ENCODE peak calls at places on chromosomes 12 and 14, in four cellular contexts. One of them, this sample, is unnamed.

GRCh38 chr12:112858776-112859175 is 48.0 kb upstream of the OAS1 start:
- DNase-seq in GM12864: no peak
- DNase-seq in HL-60: no peak
- DNase-seq in coronary artery: peak
- DNase-seq in this sample: no peak

GRCh38 chr12:92136883-92137582 is 8.6 kb downstream of the BTG1 start:
- DNase-seq in GM12864: no peak
- DNase-seq in HL-60: no peak
- DNase-seq in coronary artery: no peak
- DNase-seq in this sample: peak

GRCh38 chr14:75223664-75224154 is 47.3 kb upstream of the TMED10 start:
- DNase-seq in GM12864: no peak
- DNase-seq in HL-60: peak
- DNase-seq in coronary artery: no peak
- DNase-seq in this sample: peak

GRCh38 chr14:51776102-51776894 is 84.1 kb upstream of the GNG2 start:
- DNase-seq in GM12864: peak
- DNase-seq in HL-60: peak
- DNase-seq in coronary artery: no peak
- DNase-seq in this sample: peak

GRCh38 chr12:82057770-82058169 is 298.6 kb upstream of the PPFIA2 start:
- DNase-seq in GM12864: no peak
- DNase-seq in HL-60: no peak
- DNase-seq in coronary artery: no peak
- DNase-seq in this sample: peak

GRCh38 chr12:103632554-103633216 is 45.6 kb downstream of the STAB2 start:
- DNase-seq in GM12864: peak
- DNase-seq in HL-60: peak
- DNase-seq in coronary artery: no peak
- DNase-seq in this sample: peak

GRCh38 chr12:79887912-79888311 is 47.0 kb downstream of the PPP1R12A start:
- DNase-seq in GM12864: no peak
- DNase-seq in HL-60: no peak
- DNase-seq in coronary artery: no peak
- DNase-seq in this sample: no peak

GRCh38 chr14:86217523-86217922 is 687.6 kb downstream of the FLRT2 start:
- DNase-seq in GM12864: no peak
- DNase-seq in HL-60: no peak
- DNase-seq in coronary artery: no peak
- DNase-seq in this sample: no peak

GRCh38 chr14:33254876-33255275 is 316.2 kb downstream of the NPAS3 start:
- DNase-seq in GM12864: no peak
- DNase-seq in HL-60: no peak
- DNase-seq in coronary artery: no peak
- DNase-seq in this sample: no peak

GRCh38 chr12:8953773-8954402 is 4.4 kb upstream of the M6PR start:
- DNase-seq in GM12864: no peak
- DNase-seq in HL-60: no peak
- DNase-seq in coronary artery: no peak
- DNase-seq in this sample: no peak

GRCh38 chr12:8145754-8146415 is 10.9 kb upstream of the ZNF705A start:
- DNase-seq in GM12864: no peak
- DNase-seq in HL-60: no peak
- DNase-seq in coronary artery: peak
- DNase-seq in this sample: peak

GRCh38 chr12:6858796-6859195 is 6.8 kb downstream of the USP5 start:
- DNase-seq in GM12864: no peak
- DNase-seq in HL-60: no peak
- DNase-seq in coronary artery: no peak
- DNase-seq in this sample: no peak

GRCh38 chr12:9607816-9608215 is at the start of gene KLRB1:
- DNase-seq in GM12864: no peak
- DNase-seq in HL-60: no peak
- DNase-seq in coronary artery: no peak
- DNase-seq in this sample: no peak

GRCh38 chr14:88005050-88005481 is at the start of gene GPR65:
- DNase-seq in GM12864: peak
- DNase-seq in HL-60: peak
- DNase-seq in coronary artery: no peak
- DNase-seq in this sample: peak

GRCh38 chr12:113010701-113011100 is 32.4 kb downstream of the OAS2 start:
- DNase-seq in GM12864: no peak
- DNase-seq in HL-60: no peak
- DNase-seq in coronary artery: no peak
- DNase-seq in this sample: no peak

GRCh38 chr14:106174206-106174605 is 647.8 kb downstream of the TMEM121 start:
- DNase-seq in GM12864: no peak
- DNase-seq in HL-60: no peak
- DNase-seq in coronary artery: no peak
- DNase-seq in this sample: no peak

GRCh38 chr12:108582981-108583770 is 14.7 kb downstream of the TMEM119 start:
- DNase-seq in GM12864: no peak
- DNase-seq in HL-60: no peak
- DNase-seq in coronary artery: no peak
- DNase-seq in this sample: no peak

GRCh38 chr14:77638738-77639137 is 22.3 kb upstream of the SPTLC2 start:
- DNase-seq in GM12864: no peak
- DNase-seq in HL-60: no peak
- DNase-seq in coronary artery: no peak
- DNase-seq in this sample: peak

GRCh38 chr12:84912191-84913142 is at the start of gene SLC6A15:
- DNase-seq in GM12864: no peak
- DNase-seq in HL-60: no peak
- DNase-seq in coronary artery: no peak
- DNase-seq in this sample: peak

GRCh38 chr14:22479781-22480464 is 109.1 kb downstream of the DAD1 start:
- DNase-seq in GM12864: no peak
- DNase-seq in HL-60: no peak
- DNase-seq in coronary artery: no peak
- DNase-seq in this sample: peak

GRCh38 chr12:100706029-100706428 is 88.5 kb upstream of the ANO4 start:
- DNase-seq in GM12864: no peak
- DNase-seq in HL-60: no peak
- DNase-seq in coronary artery: no peak
- DNase-seq in this sample: peak

GRCh38 chr12:93990832-93991748 is 157.3 kb upstream of the PLXNC1 start:
- DNase-seq in GM12864: no peak
- DNase-seq in HL-60: no peak
- DNase-seq in coronary artery: no peak
- DNase-seq in this sample: peak

GRCh38 chr12:103571286-103571685 is 15.8 kb upstream of the STAB2 start:
- DNase-seq in GM12864: no peak
- DNase-seq in HL-60: no peak
- DNase-seq in coronary artery: no peak
- DNase-seq in this sample: no peak

GRCh38 chr12:4478933-4479332 is 33.3 kb upstream of the FGF6 start:
- DNase-seq in GM12864: no peak
- DNase-seq in HL-60: no peak
- DNase-seq in coronary artery: no peak
- DNase-seq in this sample: no peak

GRCh38 chr14:20356422-20356821 is 13.0 kb downstream of the PARP2 start:
- DNase-seq in GM12864: no peak
- DNase-seq in HL-60: no peak
- DNase-seq in coronary artery: no peak
- DNase-seq in this sample: peak

GRCh38 chr12:32400114-32400672 is 835 bp downstream of the FGD4 start:
- DNase-seq in GM12864: no peak
- DNase-seq in HL-60: no peak
- DNase-seq in coronary artery: no peak
- DNase-seq in this sample: peak

GRCh38 chr12:43028826-43029225 is 439.3 kb upstream of the PRICKLE1 start:
- DNase-seq in GM12864: no peak
- DNase-seq in HL-60: no peak
- DNase-seq in coronary artery: no peak
- DNase-seq in this sample: peak

DNA sequence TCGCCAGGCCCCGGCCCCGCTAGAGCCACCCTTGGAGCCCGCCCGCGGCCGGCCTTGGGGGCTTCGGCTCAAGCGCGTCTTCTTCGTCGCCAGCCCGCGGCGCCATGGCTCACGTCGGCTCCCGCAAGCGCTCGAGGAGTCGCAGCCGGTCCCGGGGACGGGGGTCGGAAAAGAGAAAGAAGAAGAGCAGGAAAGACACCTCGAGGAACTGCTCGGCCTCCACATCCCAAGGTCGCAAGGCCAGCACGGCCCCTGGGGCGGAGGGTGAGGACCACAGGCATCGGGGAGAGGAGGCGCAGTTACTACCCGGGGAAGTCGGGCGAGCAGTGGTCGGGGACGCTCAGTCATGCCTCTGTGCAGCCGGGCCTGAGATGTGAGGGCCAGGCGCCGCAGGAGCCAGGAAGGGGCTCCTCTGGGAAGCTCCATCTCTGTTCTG is 573 bp downstream of the ARL6IP4 start:
- DNase-seq in GM12864: no peak
- DNase-seq in HL-60: no peak
- DNase-seq in coronary artery: no peak
- DNase-seq in this sample: peak
- H3K4me3 ChIP-seq in GM12864: peak
- H3K4me3 ChIP-seq in HL-60: peak
- H3K4me3 ChIP-seq in coronary artery: peak
- H3K4me3 ChIP-seq in this sample: peak

GRCh38 chr12:124433147-124433874 is 134.1 kb downstream of the NCOR2 start:
- DNase-seq in GM12864: no peak
- DNase-seq in HL-60: peak
- DNase-seq in coronary artery: no peak
- DNase-seq in this sample: no peak
- TF ChIP-seq CTCF in GM12864: no peak
- TF ChIP-seq CTCF in HL-60: no peak
- TF ChIP-seq CTCF in coronary artery: no peak
- TF ChIP-seq CTCF in this sample: no peak

DNA sequence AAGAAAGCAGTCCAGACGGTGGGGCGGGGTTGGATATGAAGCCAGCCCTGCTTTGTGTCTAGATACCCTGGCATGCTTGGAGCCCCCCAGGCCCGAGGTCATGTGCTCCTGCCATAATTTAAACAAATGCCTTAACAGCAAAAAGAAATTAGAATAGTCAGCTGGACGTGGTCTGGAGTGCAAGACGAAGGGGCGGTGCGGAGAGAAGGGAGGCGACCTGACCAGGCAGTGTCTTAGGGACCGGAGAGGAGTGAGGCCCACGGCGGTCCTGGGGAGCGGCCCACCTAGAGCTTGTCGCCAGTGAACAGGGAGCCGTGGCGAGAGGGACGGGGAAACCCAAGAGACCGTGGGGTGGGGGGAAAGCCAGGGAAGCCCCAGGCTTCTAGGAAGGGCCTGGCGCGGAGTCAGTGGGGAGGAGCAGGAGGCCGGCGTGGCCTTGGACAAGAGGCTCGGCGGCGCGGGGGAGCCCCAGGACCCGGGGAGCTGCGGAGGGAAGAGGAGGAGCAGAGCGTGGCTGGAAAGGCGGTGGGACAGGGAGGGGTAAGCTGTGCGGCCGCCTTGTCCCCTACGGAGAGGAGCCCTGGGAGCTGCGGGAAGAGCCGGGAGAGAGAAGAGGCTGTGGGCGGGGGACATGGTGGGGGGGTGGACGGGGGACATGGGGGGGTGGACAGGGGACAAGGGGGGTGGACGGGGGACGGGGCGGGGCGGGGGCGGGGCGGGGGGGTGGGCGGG is 118.5 kb upstream of the C14orf180 start:
- DNase-seq in GM12864: no peak
- DNase-seq in HL-60: no peak
- DNase-seq in coronary artery: peak
- DNase-seq in this sample: no peak
- H3K4me3 ChIP-seq in GM12864: no peak
- H3K4me3 ChIP-seq in HL-60: no peak
- H3K4me3 ChIP-seq in coronary artery: peak
- H3K4me3 ChIP-seq in this sample: no peak

DNA sequence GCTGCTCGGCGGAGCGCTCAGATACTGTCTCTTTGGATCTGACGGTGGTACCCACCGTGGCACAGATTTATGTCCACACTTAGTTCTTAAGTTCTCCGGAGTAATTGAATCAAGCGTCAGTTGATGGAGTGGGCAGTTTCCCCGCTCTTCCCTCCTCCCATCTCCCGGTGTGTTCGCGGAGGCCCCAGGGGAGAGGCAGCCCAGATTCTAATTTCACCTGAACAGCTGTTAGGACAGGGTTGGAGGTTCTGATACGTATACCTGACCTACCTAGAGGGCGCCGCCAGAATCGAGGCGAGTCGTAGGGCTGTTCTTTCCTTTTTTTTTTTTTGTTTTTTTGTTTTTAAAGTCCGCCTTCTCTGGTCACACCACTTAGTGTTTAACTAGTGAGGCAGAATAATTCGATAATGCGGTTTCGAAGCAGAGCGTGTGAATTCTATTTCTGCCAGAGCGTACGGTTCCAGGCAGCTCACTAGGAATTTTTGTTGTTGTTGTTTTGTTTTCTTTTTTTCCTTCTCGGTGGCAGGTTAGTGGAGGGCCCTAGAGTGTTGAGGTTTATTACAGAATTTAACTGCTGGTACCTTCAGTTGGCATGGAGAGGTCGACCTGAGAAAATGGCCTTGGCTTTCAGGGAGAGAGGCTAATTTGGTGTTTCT is 22.3 kb upstream of the GNS start:
- DNase-seq in GM12864: no peak
- DNase-seq in HL-60: no peak
- DNase-seq in coronary artery: no peak
- DNase-seq in this sample: no peak
- TF ChIP-seq CTCF in GM12864: no peak
- TF ChIP-seq CTCF in HL-60: no peak
- TF ChIP-seq CTCF in coronary artery: no peak
- TF ChIP-seq CTCF in this sample: no peak

This sample was measured in choroid plexus epithelial cell.